ENCODE peak calls at places on chromosomes 2 and 18, in ten cellular contexts. L is NCI-H1694 treated with DMSO at 0.1 percent for 48 hours; A is NCI-H1092; I is RPMI8226; N is Panc1; C is LoVo; V is foreskin fibroblast; Z is effector memory CD4-positive, alpha-beta T cell; H is GM10248; Y is cardiac septum. K is an unnamed sample.

GRCh38 chr2:10448208-10448645 is at the start of gene ODC1:
- DNase-seq in L (peak), A (peak), I (peak), N (no peak), C (peak), V (peak), Z (peak), H (peak), Y (peak), K (peak)

GRCh38 chr18:58881469-58881868 is 16.8 kb downstream of the ZNF532 start:
- DNase-seq in L (no peak), A (no peak), I (no peak), N (no peak), C (no peak), V (no peak), Z (no peak), H (no peak), Y (no peak), K (no peak)

GRCh38 chr2:140586379-140586778 is 1544.4 kb downstream of the LRP1B start:
- DNase-seq in L (no peak), A (no peak), I (peak), N (peak), C (peak), V (no peak), Z (no peak), H (peak), Y (no peak), K (no peak)

GRCh38 chr2:221104391-221104811 is 467.7 kb downstream of the EPHA4 start:
- DNase-seq in L (peak), A (peak), I (no peak), N (no peak), C (no peak), V (no peak), Z (no peak), H (no peak), Y (peak), K (peak)

GRCh38 chr18:55265916-55266488 is 306.7 kb upstream of the CCDC68 start:
- DNase-seq in L (no peak), A (no peak), I (no peak), N (no peak), C (no peak), V (peak), Z (no peak), H (no peak), Y (no peak), K (no peak)

GRCh38 chr18:79371536-79372210 is 24.1 kb upstream of the NFATC1 start:
- DNase-seq in L (no peak), A (no peak), I (no peak), N (no peak), C (no peak), V (no peak), Z (no peak), H (no peak), Y (peak), K (peak)

GRCh38 chr2:105787376-105788318 is 42.9 kb downstream of the NCK2 start:
- DNase-seq in L (no peak), A (no peak), I (peak), N (no peak), C (no peak), V (no peak), Z (peak), H (no peak), Y (no peak), K (no peak)

GRCh38 chr2:18187214-18187613 is 308.7 kb downstream of the KCNS3 start:
- DNase-seq in L (no peak), A (no peak), I (no peak), N (no peak), C (no peak), V (peak), Z (no peak), H (no peak), Y (no peak), K (no peak)

GRCh38 chr18:48292787-48293409 is 116.3 kb downstream of the ZBTB7C start:
- DNase-seq in L (no peak), A (no peak), I (no peak), N (no peak), C (no peak), V (no peak), Z (no peak), H (no peak), Y (peak), K (no peak)

GRCh38 chr2:120398051-120398960 is 52.4 kb downstream of the INHBB start:
- DNase-seq in L (no peak), A (no peak), I (no peak), N (no peak), C (no peak), V (peak), Z (no peak), H (no peak), Y (peak), K (peak)

GRCh38 chr18:1036926-1037325 is 132.3 kb downstream of the ADCYAP1 start:
- DNase-seq in L (no peak), A (no peak), I (peak), N (no peak), C (no peak), V (no peak), Z (no peak), H (no peak), Y (no peak), K (no peak)

K was measured in spleen.